ENCODE peak calls at places on chromosomes 12 and 14, in four cellular contexts. U is uterus, J is endothelial cell of umbilical vein, Y is GM12892. E is an unnamed sample.

GRCh38 chr12:72547593-72547992 is 275.4 kb downstream of the TRHDE start:
- DNase-seq in U (no peak), J (no peak), Y (no peak), E (no peak)

GRCh38 chr12:31323466-31324115 is 2.4 kb downstream of the SINHCAF start:
- DNase-seq in U (peak), J (peak), Y (peak), E (peak)

GRCh38 chr14:58637040-58637390 is 747 bp upstream of the DACT1 start:
- DNase-seq in U (peak), J (no peak), Y (no peak), E (peak)

GRCh38 chr12:88578274-88578673 is 2.0 kb downstream of the KITLG start:
- DNase-seq in U (no peak), J (peak), Y (no peak), E (no peak)

GRCh38 chr14:72902802-72903530 is 9.1 kb upstream of the DPF3 start:
- DNase-seq in U (no peak), J (no peak), Y (no peak), E (no peak)

GRCh38 chr12:106131671-106132070 is 7.1 kb downstream of the NUAK1 start:
- DNase-seq in U (no peak), J (no peak), Y (no peak), E (no peak)

GRCh38 chr12:4109826-4110225 is 163.7 kb upstream of the CCND2 start:
- DNase-seq in U (no peak), J (no peak), Y (no peak), E (no peak)

GRCh38 chr12:105228966-105229365 is 7.0 kb downstream of the APPL2 start:
- DNase-seq in U (no peak), J (no peak), Y (no peak), E (no peak)

GRCh38 chr12:28026701-28027100 is 54.2 kb upstream of the PTHLH start:
- DNase-seq in U (no peak), J (no peak), Y (no peak), E (no peak)

GRCh38 chr14:35829449-35829848 is 3.3 kb downstream of the BRMS1L start:
- DNase-seq in U (no peak), J (no peak), Y (no peak), E (no peak)

GRCh38 chr14:100900837-100901390 is 2.6 kb downstream of the RTL1 start:
- DNase-seq in U (no peak), J (peak), Y (no peak), E (peak)

GRCh38 chr14:33916663-33917565 is 34.0 kb downstream of the EGLN3 start:
- DNase-seq in U (peak), J (peak), Y (no peak), E (peak)

GRCh38 chr14:70698288-70698687 is 56.6 kb downstream of the TTC9 start:
- DNase-seq in U (no peak), J (no peak), Y (no peak), E (peak)

GRCh38 chr14:97301931-97302559 is 504.9 kb downstream of the VRK1 start:
- DNase-seq in U (no peak), J (no peak), Y (no peak), E (no peak)

GRCh38 chr12:15931590-15932053 is 20.5 kb downstream of the DERA start:
- DNase-seq in U (no peak), J (no peak), Y (no peak), E (peak)

GRCh38 chr14:39247256-39247655 is 13.5 kb downstream of the MIA2 start:
- DNase-seq in U (no peak), J (no peak), Y (no peak), E (no peak)

GRCh38 chr12:94980577-94980976 is 22.9 kb downstream of the NDUFA12 start:
- DNase-seq in U (no peak), J (peak), Y (no peak), E (peak)

GRCh38 chr14:99158150-99158549 is 113.8 kb downstream of the BCL11B start:
- DNase-seq in U (no peak), J (no peak), Y (no peak), E (no peak)

GRCh38 chr12:110917961-110918360 is 2.4 kb downstream of the MYL2 start:
- DNase-seq in U (no peak), J (no peak), Y (no peak), E (no peak)

GRCh38 chr14:24734917-24735500 is 101.0 kb upstream of the GZMB start:
- DNase-seq in U (no peak), J (peak), Y (no peak), E (peak)

GRCh38 chr12:116955382-116956021 is 44.8 kb downstream of the FBXW8 start:
- DNase-seq in U (no peak), J (no peak), Y (no peak), E (peak)

GRCh38 chr14:102227184-102227964 is 77.6 kb downstream of the MOK start:
- DNase-seq in U (no peak), J (no peak), Y (no peak), E (no peak)

GRCh38 chr12:88931598-88931997 is 351.3 kb upstream of the KITLG start:
- DNase-seq in U (no peak), J (no peak), Y (no peak), E (no peak)

GRCh38 chr12:121755591-121755990 is 37.9 kb downstream of the RHOF start:
- DNase-seq in U (no peak), J (no peak), Y (no peak), E (no peak)

GRCh38 chr14:63467440-63468072 is 75.6 kb downstream of the PPP2R5E start:
- DNase-seq in U (no peak), J (no peak), Y (no peak), E (no peak)

GRCh38 chr12:79301181-79301580 is 389.6 kb downstream of the PAWR start:
- DNase-seq in U (no peak), J (no peak), Y (no peak), E (no peak)

GRCh38 chr12:131260970-131261369 is 307.3 kb downstream of the ADGRD1 start:
- DNase-seq in U (no peak), J (no peak), Y (no peak), E (no peak)

GRCh38 chr12:94193168-94193567 is 44.8 kb downstream of the PLXNC1 start:
- DNase-seq in U (no peak), J (no peak), Y (no peak), E (no peak)

GRCh38 chr14:81435048-81435577 is 35.0 kb upstream of the STON2 start:
- DNase-seq in U (no peak), J (no peak), Y (no peak), E (no peak)

GRCh38 chr14:64637735-64638473 is 66.3 kb upstream of the PLEKHG3 start:
- DNase-seq in U (no peak), J (no peak), Y (no peak), E (no peak)

GRCh38 chr12:50642035-50642451 is 121.9 kb upstream of the ATF1 start:
- DNase-seq in U (no peak), J (peak), Y (no peak), E (no peak)

GRCh38 chr14:72643317-72643801 is 250.5 kb downstream of the DPF3 start:
- DNase-seq in U (no peak), J (peak), Y (no peak), E (no peak)

GRCh38 chr12:105025890-105026289 is 39.8 kb downstream of the NOPCHAP1 start:
- DNase-seq in U (peak), J (peak), Y (no peak), E (no peak)

DNA sequence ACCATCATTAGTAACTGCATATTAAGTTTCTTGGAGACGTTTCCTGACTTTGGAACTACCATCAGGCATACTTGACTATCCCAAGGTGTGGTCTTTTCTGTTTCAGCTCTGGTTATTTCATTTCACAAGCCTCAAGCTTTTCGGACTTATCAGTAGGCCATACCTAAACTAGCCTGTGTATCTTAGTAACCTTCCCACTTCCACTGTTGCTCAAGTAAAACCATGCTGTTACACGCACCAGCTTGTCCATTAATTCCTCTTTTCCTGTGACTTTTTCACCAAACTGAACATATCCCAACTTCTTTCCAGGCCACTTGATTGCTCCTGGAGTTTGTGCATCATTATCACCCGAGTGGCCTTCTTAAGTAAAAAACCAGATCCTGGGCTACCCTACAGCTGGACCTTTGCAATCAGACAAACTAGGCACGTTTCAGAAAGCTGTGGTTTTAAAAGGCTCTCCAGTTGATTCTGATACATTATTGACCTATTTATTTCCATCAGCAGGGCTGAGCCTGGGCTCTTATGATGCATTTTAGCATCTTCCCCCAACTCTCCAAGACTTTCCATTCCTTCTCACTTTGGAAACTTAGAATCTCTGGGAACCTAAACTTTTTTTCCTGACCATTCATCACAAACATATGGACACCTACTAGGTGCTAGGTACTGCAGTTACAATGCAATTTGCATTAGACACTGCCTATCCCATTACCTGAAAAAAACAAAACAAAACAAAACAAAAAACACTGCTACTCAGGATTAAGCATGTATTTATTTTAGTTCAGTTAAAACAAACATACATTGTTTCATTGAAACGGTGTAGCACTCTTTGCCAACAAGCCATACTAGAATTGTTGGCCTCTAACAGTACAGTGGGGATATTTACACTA is 14.9 kb downstream of the SLC38A2 start:
- DNase-seq in U (no peak), J (peak), Y (no peak), E (peak)
- TF ChIP-seq POLR2A in U (no peak), J (peak), Y (peak), E (peak)

GRCh38 chr12:32486158-32486557 is 86.8 kb downstream of the FGD4 start:
- DNase-seq in U (no peak), J (peak), Y (no peak), E (no peak)

GRCh38 chr12:32488132-32488531 is 88.8 kb downstream of the FGD4 start:
- DNase-seq in U (no peak), J (no peak), Y (no peak), E (no peak)

GRCh38 chr12:32482226-32482625 is 82.9 kb downstream of the FGD4 start:
- DNase-seq in U (no peak), J (peak), Y (peak), E (no peak)

GRCh38 chr12:32483993-32484392 is 84.6 kb downstream of the FGD4 start:
- DNase-seq in U (no peak), J (no peak), Y (no peak), E (no peak)

GRCh38 chr12:32483499-32483898 is 84.1 kb downstream of the FGD4 start:
- DNase-seq in U (no peak), J (no peak), Y (no peak), E (no peak)
- TF ChIP-seq POLR2A in U (no peak), J (no peak), Y (no peak), E (no peak)

GRCh38 chr14:79721399-79722084 is 489.8 kb downstream of the DIO2 start:
- DNase-seq in U (no peak), J (no peak), Y (no peak), E (no peak)
- TF ChIP-seq POLR2A in U (no peak), J (no peak), Y (no peak), E (no peak)

DNA sequence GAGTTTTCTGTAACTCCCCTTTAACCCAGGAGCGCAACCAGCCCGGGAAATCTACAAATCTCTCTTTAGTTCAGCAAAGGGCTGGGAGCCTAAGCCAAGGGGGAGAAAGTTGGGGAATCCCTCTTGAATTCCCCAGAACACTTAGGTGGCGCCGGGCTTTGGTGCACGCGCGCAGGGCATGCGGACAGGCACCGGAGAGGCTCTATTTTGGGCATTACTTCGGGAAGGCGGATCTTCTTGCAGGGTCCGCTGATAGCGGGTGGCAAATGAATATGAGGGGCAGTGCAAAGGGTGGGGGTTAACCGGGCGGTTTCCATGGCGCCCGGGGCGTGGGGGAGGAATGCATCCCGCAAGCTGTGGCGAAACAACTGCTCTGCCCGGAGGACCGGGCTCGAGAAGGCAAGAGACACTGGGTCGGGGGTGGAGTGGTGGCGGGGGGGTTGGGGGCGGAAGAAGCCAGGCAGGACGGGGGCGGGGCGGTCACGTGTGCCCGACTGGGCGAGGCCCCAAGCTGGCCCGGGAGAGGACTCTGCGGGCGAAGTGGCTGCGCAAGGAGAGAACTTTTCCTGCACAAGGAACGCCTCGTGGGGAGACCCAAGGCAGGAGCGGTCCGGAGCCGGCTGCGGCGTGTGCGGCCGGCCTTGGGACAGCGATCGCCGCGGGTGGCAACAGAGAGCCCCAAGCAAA is at the start of gene FLVCR2:
- DNase-seq in U (peak), J (peak), Y (peak), E (peak)
- TF ChIP-seq POLR2A in U (peak), J (no peak), Y (no peak), E (no peak)

DNA sequence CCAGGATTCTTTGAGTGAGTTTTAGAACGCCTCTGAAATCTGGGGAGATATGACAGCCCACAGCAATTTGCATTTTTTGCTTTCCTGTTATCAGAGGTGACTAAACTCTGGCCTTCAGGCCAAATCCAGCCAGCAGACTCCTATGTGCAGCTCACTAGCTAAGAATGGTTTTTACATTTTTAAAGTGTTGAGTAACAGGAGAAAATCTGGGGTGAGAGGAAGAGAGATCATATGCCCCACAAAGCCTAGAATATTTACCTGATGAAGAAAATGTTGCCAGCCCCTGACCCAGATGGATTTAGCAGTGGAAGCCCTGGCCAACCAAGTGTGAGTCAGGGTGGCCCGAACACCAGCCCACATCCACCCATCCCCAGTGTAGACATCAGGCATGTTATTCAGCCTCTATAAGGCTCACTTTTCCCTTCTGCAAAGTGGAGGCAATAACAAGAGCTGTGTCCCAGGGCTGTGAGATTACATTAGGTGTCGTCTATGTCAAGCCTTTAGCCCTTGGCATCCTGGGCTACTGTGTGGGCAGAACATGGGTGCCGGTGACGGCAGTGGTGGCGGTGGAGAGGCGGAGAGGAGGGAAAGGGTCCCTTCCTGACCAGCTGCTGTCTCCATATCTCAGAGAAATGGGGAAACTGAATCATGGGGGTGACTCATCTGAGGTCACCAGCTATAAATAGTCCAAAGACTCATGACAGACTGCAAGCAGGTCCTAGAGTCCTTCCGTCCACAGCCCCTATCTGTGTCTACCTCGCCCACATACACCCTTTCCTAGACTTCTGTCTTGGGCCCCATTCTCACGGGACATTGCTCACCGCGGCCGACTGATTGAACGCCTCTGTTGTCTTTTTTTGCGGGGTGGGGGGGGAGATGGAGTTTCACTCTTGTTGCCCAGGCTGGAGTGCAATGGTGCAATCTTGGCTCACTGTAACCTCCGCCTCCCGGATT is 32.6 kb upstream of the CD9 start:
- DNase-seq in U (peak), J (peak), Y (no peak), E (peak)
- TF ChIP-seq POLR2A in U (no peak), J (peak), Y (peak), E (peak)

GRCh38 chr12:133037207-133038005 is at the start of gene ZNF84:
- DNase-seq in U (peak), J (peak), Y (peak), E (peak)
- TF ChIP-seq POLR2A in U (peak), J (peak), Y (peak), E (peak)

DNA sequence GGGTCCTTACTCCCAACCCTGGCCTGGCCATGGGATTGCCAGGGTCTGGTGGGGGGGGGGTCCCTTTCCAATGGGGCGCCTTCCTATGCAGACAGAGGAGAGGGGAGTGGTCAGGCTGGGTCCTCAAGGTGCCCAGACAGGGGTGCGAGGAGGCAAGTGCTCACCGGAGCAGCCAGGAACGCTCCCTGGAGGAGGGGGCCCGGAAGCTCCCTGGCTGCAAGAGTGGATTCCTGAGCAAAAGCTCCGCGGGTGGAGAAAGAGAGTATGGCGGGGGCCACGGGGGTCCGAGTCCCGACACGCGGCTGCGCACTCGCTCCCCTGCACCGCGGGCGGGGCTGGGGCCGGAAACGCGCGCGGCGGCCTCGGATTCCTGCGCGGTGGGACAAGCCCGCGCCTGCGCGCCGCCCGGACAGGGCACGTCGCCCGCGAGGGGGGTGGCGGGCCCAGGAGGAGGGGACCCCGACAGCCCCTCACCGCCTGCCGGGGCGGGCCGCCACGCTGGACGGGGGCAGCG is 27.7 kb upstream of the GPR132 start:
- DNase-seq in U (peak), J (peak), Y (peak), E (no peak)
- TF ChIP-seq POLR2A in U (peak), J (peak), Y (no peak), E (no peak)

GRCh38 chr12:13196302-13196921 is at the start of gene EMP1:
- DNase-seq in U (peak), J (peak), Y (no peak), E (peak)
- TF ChIP-seq POLR2A in U (peak), J (peak), Y (no peak), E (no peak)

DNA sequence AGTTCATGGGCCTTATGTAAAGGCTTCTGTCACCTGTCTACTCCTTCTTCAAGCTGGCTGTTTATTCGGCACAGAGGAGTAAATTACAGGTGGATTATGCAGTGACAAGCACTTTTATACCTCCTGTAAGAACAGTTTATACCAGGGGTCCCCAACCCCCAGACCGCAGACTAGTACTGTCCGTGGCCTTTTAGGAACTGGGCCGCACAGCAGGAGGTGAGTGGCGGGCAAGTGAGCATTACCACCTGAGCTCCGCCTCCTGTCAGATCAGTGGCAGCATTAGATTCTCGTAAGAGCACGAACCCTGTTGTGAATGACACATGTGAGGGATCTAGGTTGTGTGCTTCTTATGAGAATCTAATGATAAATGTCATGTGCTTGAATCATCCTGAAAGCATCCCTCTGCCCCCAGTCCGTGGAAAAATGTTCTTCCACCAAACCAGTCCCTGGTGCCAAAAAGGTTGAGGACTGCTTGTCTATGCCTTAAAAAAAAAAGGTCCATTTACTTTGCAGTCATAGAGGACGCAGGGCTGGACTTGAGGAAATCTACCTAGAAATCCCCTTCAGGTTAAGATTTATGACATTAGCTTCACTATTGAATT is 78.8 kb downstream of the ETV6 start:
- DNase-seq in U (no peak), J (no peak), Y (no peak), E (no peak)
- TF ChIP-seq POLR2A in U (no peak), J (no peak), Y (no peak), E (no peak)

E was measured in erythroblast.